ENCODE peak calls at places on chromosomes 7 and 10, in five cellular contexts. U is AG04449, X is posterior cingulate gyrus, B is D341Med, G is ELR. V is an unnamed sample.

GRCh38 chr7:50216626-50217025 is 87.9 kb upstream of the IKZF1 start:
- DNase-seq in X (no peak), B (no peak), G (no peak), U (no peak), V (no peak)

GRCh38 chr10:103193820-103194529 is 903 bp upstream of the NT5C2 start:
- DNase-seq in U (no peak), B (no peak), X (no peak), G (no peak), V (no peak)

GRCh38 chr7:35784332-35784731 is 16.5 kb upstream of the SEPTIN7 start:
- DNase-seq in X (no peak), G (no peak), B (no peak), U (no peak), V (no peak)

GRCh38 chr7:96701258-96701657 is 8.4 kb downstream of the SEM1 start:
- DNase-seq in B (no peak), U (no peak), G (no peak), X (no peak), V (peak)

GRCh38 chr10:120951288-120951687 is 100.1 kb downstream of the WDR11 start:
- DNase-seq in U (no peak), X (no peak), G (no peak), B (no peak), V (no peak)

GRCh38 chr7:128176696-128177095 is 64.4 kb upstream of the LEP start:
- DNase-seq in G (peak), U (no peak), B (no peak), X (no peak), V (no peak)

GRCh38 chr10:30018512-30018911 is 40.9 kb downstream of the JCAD start:
- DNase-seq in B (no peak), U (no peak), X (peak), G (no peak), V (no peak)

GRCh38 chr10:91493313-91493712 is 83.2 kb downstream of the HECTD2 start:
- DNase-seq in U (peak), B (no peak), X (no peak), G (peak), V (peak)

GRCh38 chr10:104331208-104331838 is 6.9 kb downstream of the ITPRIP start:
- DNase-seq in B (no peak), X (no peak), U (no peak), G (peak), V (no peak)

GRCh38 chr7:48627153-48627552 is 297.2 kb upstream of the CDC14C start:
- DNase-seq in G (no peak), X (no peak), B (no peak), U (no peak), V (no peak)

GRCh38 chr10:35567951-35568350 is 37.2 kb upstream of the GJD4 start:
- DNase-seq in G (no peak), X (no peak), U (no peak), B (no peak), V (no peak)

GRCh38 chr7:105268056-105268455 is 120.7 kb downstream of the SRPK2 start:
- DNase-seq in B (no peak), U (peak), X (no peak), G (peak), V (no peak)

GRCh38 chr10:132554991-132555647 is 17.5 kb downstream of the INPP5A start:
- DNase-seq in B (no peak), G (no peak), X (no peak), U (no peak), V (no peak)

GRCh38 chr10:14781763-14782162 is 7.1 kb upstream of the FAM107B start:
- DNase-seq in B (no peak), X (no peak), G (no peak), U (no peak), V (no peak)

GRCh38 chr7:111108526-111108925 is 17.6 kb downstream of the LRRN3 start:
- DNase-seq in X (no peak), G (peak), U (no peak), B (no peak), V (no peak)

GRCh38 chr7:67625257-67625713 is 628.7 kb downstream of the TYW1 start:
- DNase-seq in G (peak), X (peak), U (peak), B (peak), V (peak)

GRCh38 chr7:155431711-155432110 is 26.2 kb upstream of the EN2 start:
- DNase-seq in U (no peak), B (no peak), G (no peak), X (no peak), V (no peak)

GRCh38 chr7:24668922-24669635 is 88.2 kb downstream of the GSDME start:
- DNase-seq in B (no peak), G (peak), U (no peak), X (no peak), V (no peak)

GRCh38 chr7:66697451-66698438 is 42.8 kb upstream of the RABGEF1 start:
- DNase-seq in B (peak), U (no peak), G (peak), X (peak), V (peak)

GRCh38 chr10:921471-922414 is 9.8 kb downstream of the LARP4B start:
- DNase-seq in X (no peak), U (peak), B (no peak), G (peak), V (no peak)

GRCh38 chr10:10126231-10126630 is 891.4 kb upstream of the CELF2 start:
- DNase-seq in X (no peak), G (no peak), U (no peak), B (no peak), V (no peak)

GRCh38 chr7:19899517-19899916 is 126.1 kb upstream of the TMEM196 start:
- DNase-seq in X (no peak), G (no peak), U (no peak), B (no peak), V (no peak)

GRCh38 chr7:46900312-46901263 is 681.3 kb downstream of the TNS3 start:
- DNase-seq in X (no peak), U (no peak), G (peak), B (no peak), V (peak)

GRCh38 chr10:100341953-100342626 is 4.9 kb upstream of the SCD start:
- DNase-seq in G (peak), U (no peak), B (peak), X (peak), V (peak)

GRCh38 chr10:14325325-14325955 is 5.3 kb downstream of the FRMD4A start:
- DNase-seq in X (peak), G (peak), B (no peak), U (no peak), V (peak)

GRCh38 chr7:10888861-10889260 is 84.8 kb upstream of the PHF14 start:
- DNase-seq in U (no peak), B (peak), X (no peak), G (no peak), V (no peak)

GRCh38 chr10:70779088-70779487 is 6.1 kb downstream of the TBATA start:
- DNase-seq in X (peak), B (no peak), G (no peak), U (no peak), V (no peak)

GRCh38 chr10:42491001-42491592 is 147.3 kb downstream of the ZNF33B start:
- DNase-seq in B (no peak), U (no peak), G (peak), X (no peak), V (no peak)

GRCh38 chr10:132866601-132867381 is 75.6 kb downstream of the CFAP46 start:
- DNase-seq in U (no peak), X (no peak), B (no peak), G (no peak), V (no peak)

V was measured in NCI-H82.